ENCODE peak calls at places on chromosomes 7 and 10, in five cellular contexts. O is progenitor cell of endocrine pancreas, I is upper lobe of right lung, D is A549, Y is GM20000. F is an unnamed sample.

GRCh38 chr7:36810476-36810875 is 86.2 kb upstream of the AOAH start:
- DNase-seq in Y (no peak), D (no peak), O (no peak), I (no peak), F (no peak)

GRCh38 chr10:110209399-110209925 is 2.1 kb downstream of the MXI1 start:
- DNase-seq in O (peak; percentile 52), Y (peak; percentile 72), I (peak; percentile 74), D (peak; percentile 68), F (peak; percentile 74)

GRCh38 chr7:143288836-143289235 is 685 bp downstream of the CASP2 start:
- DNase-seq in I (no peak), D (no peak), O (no peak), Y (no peak), F (peak; percentile 23)

GRCh38 chr7:96532428-96532922 is 177.2 kb downstream of the SEM1 start:
- DNase-seq in Y (no peak), I (no peak), D (no peak), O (no peak), F (no peak)

GRCh38 chr7:129401228-129401967 is 32.8 kb upstream of the STRIP2 start:
- DNase-seq in I (no peak), O (no peak), Y (no peak), D (peak; percentile 24), F (peak; percentile 11)

GRCh38 chr10:5234106-5234877 is 37.7 kb downstream of the AKR1C4 start:
- DNase-seq in Y (no peak), D (peak; percentile 71), I (no peak), O (no peak), F (peak; percentile 96)

GRCh38 chr7:33854178-33854577 is 51.2 kb upstream of the BMPER start:
- DNase-seq in I (no peak), D (no peak), Y (no peak), O (no peak), F (peak; percentile 31)

GRCh38 chr10:69337312-69338132 is 59.2 kb downstream of the HK1 start:
- DNase-seq in I (no peak), O (no peak), Y (no peak), D (no peak), F (peak; percentile 96)

GRCh38 chr7:151595702-151596340 is 76.1 kb upstream of the RHEB start:
- DNase-seq in Y (no peak), I (no peak), O (no peak), D (no peak), F (peak; percentile 28)

GRCh38 chr10:78540355-78541076 is 506.9 kb downstream of the RPS24 start:
- DNase-seq in D (no peak), I (no peak), Y (no peak), O (no peak), F (no peak)

GRCh38 chr7:74449809-74450397 is 3.8 kb upstream of the GTF2IRD1 start:
- DNase-seq in D (peak; percentile 68), Y (peak; percentile 85), O (peak; percentile 52), I (no peak), F (peak; percentile 71)

GRCh38 chr10:72730462-72730861 is 38.5 kb downstream of the MCU start:
- DNase-seq in O (no peak), Y (no peak), I (no peak), D (no peak), F (no peak)

GRCh38 chr10:77037735-77038411 is 599.7 kb downstream of the KCNMA1 start:
- DNase-seq in I (no peak), D (no peak), O (no peak), Y (no peak), F (no peak)
- TF ChIP-seq CTCF in I (no peak), D (no peak), O (no peak), Y (peak; percentile 1), F (no peak)

DNA sequence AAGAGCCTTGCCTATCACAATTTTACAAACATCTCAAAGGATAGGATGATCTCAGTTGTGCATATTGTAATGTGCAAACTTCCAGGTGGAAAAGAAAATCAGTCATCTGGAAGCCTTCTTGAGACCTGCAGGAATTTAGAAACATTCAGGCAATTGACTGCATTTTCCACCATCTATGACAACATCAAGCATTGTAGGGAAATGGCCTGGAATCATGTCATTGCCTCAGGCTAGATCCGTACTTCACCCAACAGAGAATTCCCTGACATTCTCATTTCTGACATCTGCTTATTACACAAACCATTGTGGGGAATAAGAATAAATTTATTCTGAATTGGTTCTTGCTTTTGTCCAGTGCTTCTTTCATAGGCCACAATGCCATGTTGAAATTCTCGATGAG is 124.9 kb upstream of the NPVF start:
- DNase-seq in Y (no peak), D (no peak), I (no peak), O (no peak), F (peak; percentile 13)
- TF ChIP-seq CTCF in Y (no peak), D (no peak), I (no peak), O (no peak), F (no peak)

GRCh38 chr10:35605191-35605590 is at the start of gene GJD4:
- DNase-seq in Y (no peak), D (no peak), O (no peak), I (no peak), F (no peak)

GRCh38 chr10:35595106-35595505 is 10.0 kb upstream of the GJD4 start:
- DNase-seq in O (no peak), I (no peak), Y (no peak), D (no peak), F (no peak)

GRCh38 chr10:35594115-35594849 is 10.9 kb upstream of the GJD4 start:
- DNase-seq in D (no peak), O (no peak), I (no peak), Y (no peak), F (no peak)

GRCh38 chr10:35598379-35598778 is 6.8 kb upstream of the GJD4 start:
- DNase-seq in O (no peak), I (no peak), D (peak; percentile 14), Y (no peak), F (no peak)

DNA sequence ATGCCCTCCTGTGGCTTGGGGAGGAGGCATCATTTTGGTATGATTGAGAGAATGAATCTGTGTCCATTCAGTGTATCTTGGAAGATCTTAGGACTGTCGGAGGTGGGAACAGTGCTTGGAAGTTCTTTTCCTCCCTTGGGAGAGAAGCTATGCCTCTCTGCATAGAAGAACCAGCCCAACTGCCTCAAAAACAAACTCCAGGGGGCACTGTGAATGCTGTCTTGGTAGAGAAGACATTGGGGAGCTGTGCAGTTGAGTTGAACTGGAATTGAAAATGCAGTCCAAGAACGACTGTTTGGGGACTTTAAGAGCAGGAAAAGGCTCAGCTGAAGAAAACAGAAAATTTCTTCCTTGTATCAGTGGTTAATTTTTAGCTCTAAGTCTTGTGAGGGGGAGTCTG is 4.9 kb upstream of the GJD4 start:
- DNase-seq in O (no peak), I (no peak), D (peak; percentile 16), Y (no peak), F (peak; percentile 13)
- TF ChIP-seq CTCF in O (peak; percentile 10), I (no peak), D (no peak), Y (no peak), F (no peak)

DNA sequence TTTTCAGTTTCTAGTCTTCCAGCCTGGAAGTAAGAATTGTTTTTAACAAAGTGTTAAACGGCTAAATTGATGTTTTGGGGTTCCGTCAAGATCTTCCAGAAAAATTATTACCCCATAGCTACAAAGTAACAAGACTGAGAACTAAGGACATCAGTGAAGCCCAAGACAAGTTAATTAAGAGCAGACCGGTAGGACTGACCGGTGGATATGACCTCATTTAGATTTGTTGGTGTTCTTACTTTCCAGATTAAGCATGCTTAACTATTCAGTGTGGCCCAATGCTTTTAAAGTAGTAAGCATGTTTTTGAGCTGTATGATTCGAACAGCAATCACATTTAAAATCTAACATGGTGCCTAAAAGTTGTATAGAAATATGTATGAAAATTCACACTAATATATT is 73.1 kb upstream of the RPA3 start:
- DNase-seq in O (no peak), Y (no peak), D (no peak), I (no peak), F (no peak)
- TF ChIP-seq CTCF in O (no peak), Y (no peak), D (no peak), I (no peak), F (no peak)

DNA sequence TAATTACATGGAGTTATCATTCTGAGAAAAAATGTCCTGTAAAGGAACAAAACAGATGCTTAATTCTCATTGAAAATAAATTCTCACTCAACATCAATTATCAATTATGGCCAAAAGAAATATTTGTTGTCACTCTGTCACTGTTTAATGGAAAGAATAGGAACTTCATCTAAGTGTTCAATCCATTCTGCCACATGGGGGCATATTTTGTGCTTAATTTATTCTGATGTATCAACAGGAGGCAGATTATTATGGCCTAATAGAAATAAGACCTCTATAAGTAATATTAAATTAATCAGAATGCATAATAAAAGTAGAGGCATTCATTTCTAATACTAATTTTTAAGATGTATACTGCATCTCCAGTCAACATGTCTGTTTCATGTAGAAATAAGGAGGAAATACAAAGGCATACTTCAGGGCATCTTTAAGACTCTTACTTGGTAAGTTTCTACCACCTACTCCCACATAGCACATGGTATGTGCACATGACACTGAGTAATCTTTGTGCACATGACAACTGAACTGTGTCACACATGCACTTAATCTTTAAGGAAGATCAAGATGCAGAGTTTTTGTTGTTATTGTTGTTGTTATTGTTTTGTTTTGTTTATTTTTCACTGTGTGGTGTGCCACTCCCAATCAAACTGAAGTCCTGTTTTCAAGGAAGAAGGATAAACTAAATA is 420.4 kb upstream of the SEMA3A start:
- DNase-seq in I (no peak), Y (no peak), O (no peak), D (peak; percentile 20), F (peak; percentile 22)
- TF ChIP-seq CTCF in I (no peak), Y (no peak), O (peak; percentile 6), D (peak; percentile 9), F (peak; percentile 20)

DNA sequence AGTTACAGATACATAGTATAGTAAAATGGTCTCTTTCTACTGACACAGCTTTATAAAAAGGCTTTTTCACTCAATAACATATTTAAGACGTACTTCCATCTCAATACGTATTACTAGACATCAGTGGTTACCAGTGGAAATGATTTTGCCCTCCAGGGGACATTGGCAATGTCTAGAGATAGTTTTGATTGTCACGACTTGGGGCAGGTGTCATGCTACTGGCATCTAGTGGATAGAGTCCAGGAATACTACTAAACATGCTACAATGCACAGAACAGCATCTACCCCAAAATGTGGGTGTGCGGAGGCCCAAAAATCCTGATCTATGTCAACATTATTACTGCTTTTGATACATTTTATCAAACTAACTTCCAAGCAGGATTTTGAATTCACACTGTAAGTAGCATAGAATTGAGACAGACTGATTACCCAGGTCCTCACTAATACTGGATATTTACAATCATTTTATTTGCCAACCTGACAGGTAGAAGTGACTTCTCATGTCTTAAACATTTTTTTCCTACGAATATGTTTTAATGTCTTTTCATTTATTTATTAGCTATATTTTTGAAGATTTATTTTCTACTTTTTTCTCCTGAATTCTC is 53.8 kb downstream of the HGF start:
- DNase-seq in O (no peak), D (peak; percentile 75), I (no peak), Y (no peak), F (peak; percentile 58)
- TF ChIP-seq CTCF in O (no peak), D (peak; percentile 76), I (no peak), Y (no peak), F (peak; percentile 75)

GRCh38 chr10:123287594-123288247 is 133.5 kb downstream of the BUB3 start:
- DNase-seq in Y (peak; percentile 42), O (no peak), I (no peak), D (peak; percentile 65), F (peak; percentile 76)

GRCh38 chr10:123289432-123289831 is 135.2 kb downstream of the BUB3 start:
- DNase-seq in D (no peak), I (no peak), O (no peak), Y (no peak), F (no peak)

GRCh38 chr10:123278445-123278844 is 124.2 kb downstream of the BUB3 start:
- DNase-seq in D (no peak), O (no peak), I (no peak), Y (no peak), F (no peak)

GRCh38 chr10:123284022-123284421 is 129.8 kb downstream of the BUB3 start:
- DNase-seq in D (peak; percentile 37), I (no peak), Y (no peak), O (no peak), F (peak; percentile 8)
- TF ChIP-seq CTCF in D (no peak), I (no peak), Y (no peak), O (peak; percentile 14), F (no peak)